ENCODE peak calls at places on chromosomes 3 and 15, in ten cellular contexts. M is effector memory CD4-positive, alpha-beta T cell; O is right cardiac atrium; Q is lung; S is lower lobe of right lung; V is SJSA1; I is MG63; B is kidney; G is heart right ventricle; D is CD4-positive, alpha-beta T cell. K is an unnamed sample.

GRCh38 chr3:45509038-45509767 is 85.3 kb upstream of the LIMD1 start:
- DNase-seq in I (peak; percentile 82), M (no peak), S (no peak), G (no peak), Q (no peak), O (no peak), V (peak; percentile 45), B (no peak), D (no peak), K (no peak)

GRCh38 chr3:138348950-138349739 is 766 bp downstream of the MRAS start:
- DNase-seq in Q (no peak), B (no peak), O (peak; percentile 56), M (no peak), I (no peak), S (no peak), D (no peak), V (peak; percentile 51), G (no peak), K (no peak)

GRCh38 chr3:73674280-73674679 is 49.5 kb upstream of the PDZRN3 start:
- DNase-seq in I (no peak), M (no peak), B (no peak), O (no peak), S (no peak), Q (no peak), G (no peak), D (no peak), V (no peak), K (no peak)

GRCh38 chr3:144590854-144591253 is 619.2 kb downstream of the DIPK2A start:
- DNase-seq in M (no peak), Q (no peak), I (no peak), S (no peak), O (no peak), B (no peak), V (no peak), D (no peak), G (no peak), K (no peak)

GRCh38 chr3:65326574-65326973 is 638.8 kb upstream of the ADAMTS9 start:
- DNase-seq in B (no peak), M (no peak), O (no peak), S (no peak), V (no peak), D (no peak), Q (no peak), G (no peak), I (no peak), K (no peak)

GRCh38 chr15:98734472-98735284 is 86.3 kb downstream of the IGF1R start:
- DNase-seq in G (no peak), O (no peak), Q (no peak), M (no peak), S (no peak), D (no peak), I (no peak), B (no peak), V (no peak), K (no peak)

GRCh38 chr3:177597325-177598109 is 400.2 kb upstream of the TBL1XR1 start:
- DNase-seq in G (peak; percentile 60), V (no peak), S (no peak), I (peak; percentile 88), Q (peak; percentile 35), O (no peak), D (peak; percentile 3), B (no peak), M (no peak), K (no peak)

GRCh38 chr15:70321106-70321809 is 223.5 kb upstream of the TLE3 start:
- DNase-seq in G (no peak), V (peak; percentile 23), O (no peak), S (no peak), Q (no peak), M (no peak), D (no peak), B (no peak), I (no peak), K (no peak)

GRCh38 chr3:12758025-12758830 is 831 bp downstream of the TMEM40 start:
- DNase-seq in Q (no peak), S (peak; percentile 58), I (peak; percentile 67), O (peak; percentile 82), M (no peak), B (peak; percentile 83), G (peak; percentile 23), D (no peak), V (no peak), K (no peak)

GRCh38 chr15:27463699-27464098 is 492.7 kb downstream of the GABRG3 start:
- DNase-seq in I (no peak), D (no peak), Q (no peak), S (no peak), B (no peak), O (no peak), M (no peak), G (no peak), V (no peak), K (no peak)

GRCh38 chr3:48466386-48467109 is 20.0 kb downstream of the ATRIP start:
- DNase-seq in B (peak; percentile 81), Q (no peak), G (peak; percentile 34), S (peak; percentile 59), I (no peak), M (peak; percentile 9), V (no peak), O (peak; percentile 71), D (peak; percentile 22), K (no peak)

GRCh38 chr3:195546130-195546560 is 3.0 kb upstream of the PPP1R2 start:
- DNase-seq in G (peak; percentile 36), I (peak; percentile 92), B (peak; percentile 82), V (peak; percentile 77), O (no peak), Q (peak; percentile 38), S (no peak), M (peak; percentile 19), D (no peak), K (no peak)

GRCh38 chr15:71199384-71200351 is 84.4 kb downstream of the THSD4 start:
- DNase-seq in O (no peak), I (no peak), S (no peak), M (no peak), V (no peak), D (no peak), G (no peak), Q (no peak), B (no peak), K (no peak)

GRCh38 chr3:42387802-42388651 is 22.4 kb downstream of the LYZL4 start:
- DNase-seq in S (no peak), B (no peak), M (no peak), O (no peak), G (no peak), I (no peak), D (peak; percentile 52), V (no peak), Q (no peak), K (no peak)

DNA sequence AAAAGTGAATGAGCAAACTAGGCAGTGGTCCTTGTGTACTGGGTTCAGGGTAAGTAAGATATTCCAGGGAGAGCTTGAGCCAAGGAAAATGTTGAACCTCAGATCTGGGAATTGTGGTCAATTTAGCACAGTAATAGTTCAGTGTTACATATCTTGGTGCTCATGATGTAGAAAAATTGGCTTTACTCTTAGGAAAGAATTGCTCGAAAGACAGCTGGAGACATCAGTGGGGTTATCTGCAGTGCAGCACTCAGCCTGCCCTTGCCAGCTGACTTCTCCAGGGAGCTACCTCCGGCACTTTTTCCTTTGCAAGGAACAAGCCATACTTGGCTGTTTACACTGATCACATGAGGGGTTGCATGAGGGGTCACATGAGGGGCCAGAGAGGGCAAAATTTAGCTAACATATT is 92.2 kb downstream of the COL6A6 start:
- DNase-seq in V (no peak), B (peak; percentile 91), M (no peak), D (no peak), G (peak; percentile 48), Q (no peak), S (no peak), O (peak; percentile 85), I (no peak), K (no peak)
- H3K9me3 ChIP-seq in V (no peaks in the 10 kb centered on the region), B (peaks cover 15% of the 10 kb centered on the region), M (peaks cover 4% of the 10 kb centered on the region), D (peaks cover 19% of the 10 kb centered on the region), G (no peaks in the 10 kb centered on the region), Q (peaks cover 7% of the 10 kb centered on the region), S (peaks cover 15% of the 10 kb centered on the region), O (no peaks in the 10 kb centered on the region), I (peaks cover 9% of the 10 kb centered on the region), K (peaks cover 2% of the 10 kb centered on the region)

GRCh38 chr15:100170280-100170654 is 171.5 kb downstream of the ADAMTS17 start:
- DNase-seq in M (no peak), S (no peak), I (no peak), V (no peak), Q (no peak), G (no peak), B (no peak), O (no peak), D (no peak), K (no peak)
- H3K9me3 ChIP-seq in M (peaks cover 17% of the 10 kb centered on the region), S (peaks cover 20% of the 10 kb centered on the region), I (peaks cover 4% of the 10 kb centered on the region), V (peaks cover 9% of the 10 kb centered on the region), Q (peaks cover 5% of the 10 kb centered on the region), G (no peaks in the 10 kb centered on the region), B (peaks cover 24% of the 10 kb centered on the region), O (no peaks in the 10 kb centered on the region), D (peaks cover 35% of the 10 kb centered on the region), K (no peaks in the 10 kb centered on the region)

DNA sequence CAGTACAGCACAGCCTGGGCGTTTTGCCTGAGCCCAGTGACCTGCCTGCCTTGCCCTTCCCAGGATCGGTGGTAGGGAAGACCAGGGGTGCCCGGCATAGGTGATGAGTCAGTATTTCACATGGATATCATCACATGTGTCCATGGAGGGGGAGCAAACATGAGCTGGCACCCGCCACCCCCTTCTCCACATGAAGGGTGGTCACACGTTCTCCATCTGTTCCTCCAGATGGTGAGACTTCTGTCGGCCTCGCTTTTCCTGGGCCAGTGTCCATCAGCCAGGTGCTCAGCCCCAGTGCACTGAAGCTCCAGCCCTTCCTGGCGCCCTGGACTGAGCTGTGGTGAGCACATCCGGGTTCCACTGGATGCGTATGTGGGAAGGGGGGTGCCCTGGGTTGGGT is 208.4 kb downstream of the UBE3A start:
- DNase-seq in G (no peak), V (no peak), S (no peak), D (no peak), I (no peak), M (no peak), B (no peak), O (no peak), Q (no peak), K (no peak)
- H3K9me3 ChIP-seq in G (no peaks in the 10 kb centered on the region), V (peaks cover 4% of the 10 kb centered on the region), S (no peaks in the 10 kb centered on the region), D (no peaks in the 10 kb centered on the region), I (no peaks in the 10 kb centered on the region), M (peaks cover 4% of the 10 kb centered on the region), B (peaks cover 3% of the 10 kb centered on the region), O (no peaks in the 10 kb centered on the region), Q (no peaks in the 10 kb centered on the region), K (peaks cover 3% of the 10 kb centered on the region)

DNA sequence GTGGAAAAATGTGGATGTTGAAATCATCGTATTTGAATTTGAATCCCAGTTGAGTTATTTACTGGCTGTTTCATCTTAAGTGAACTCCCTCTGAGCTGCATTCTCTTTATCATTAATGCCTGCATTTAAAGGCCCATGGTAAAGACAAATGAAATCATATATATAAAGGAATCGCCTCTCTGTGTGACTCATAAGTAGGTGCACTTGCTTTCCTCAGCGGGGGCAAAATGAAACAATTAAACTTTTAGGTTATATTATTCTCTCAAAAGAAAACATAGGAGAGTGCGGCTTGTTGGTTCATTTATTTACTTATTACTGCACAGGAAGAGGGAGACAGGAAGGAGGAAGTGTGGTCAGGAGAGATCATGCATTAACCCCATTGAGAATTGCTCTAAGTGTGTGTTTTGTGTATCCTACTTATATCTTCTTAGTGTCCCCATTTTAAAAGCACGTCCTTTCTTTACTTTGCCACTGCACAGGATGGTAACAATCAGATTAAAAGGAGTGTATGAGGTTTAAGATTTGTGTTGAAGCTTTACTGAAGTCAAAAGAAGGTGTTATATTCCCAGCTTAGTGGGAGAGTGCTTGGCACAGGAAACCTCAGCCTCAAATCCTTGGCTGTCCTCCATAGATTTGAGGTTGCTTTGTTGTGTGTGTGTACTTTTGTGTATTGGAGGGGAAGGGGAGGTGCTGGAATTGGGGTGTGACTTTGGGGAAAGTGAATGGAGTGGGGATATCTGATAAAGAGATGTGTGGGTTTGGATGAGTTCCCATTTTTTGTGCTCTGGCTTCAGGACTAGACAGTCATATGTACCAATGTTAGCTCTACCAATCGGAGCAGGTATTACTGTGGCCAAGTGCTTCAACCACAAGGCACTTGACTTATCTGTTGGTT is 595.8 kb upstream of the NR2F2 start:
- DNase-seq in S (no peak), O (no peak), I (no peak), D (no peak), Q (no peak), B (no peak), V (no peak), G (no peak), M (no peak), K (no peak)
- H3K9me3 ChIP-seq in S (no peaks in the 10 kb centered on the region), O (no peaks in the 10 kb centered on the region), I (no peaks in the 10 kb centered on the region), D (no peaks in the 10 kb centered on the region), Q (no peaks in the 10 kb centered on the region), B (no peaks in the 10 kb centered on the region), V (peaks cover 3% of the 10 kb centered on the region), G (no peaks in the 10 kb centered on the region), M (no peaks in the 10 kb centered on the region), K (no peaks in the 10 kb centered on the region)

K was measured in T-helper 17 cell.